ENCODE peak calls at places on chromosomes 4 and X, in four cellular contexts. One of them, this sample, is unnamed.

GRCh38 chrX:22538581-22538980 is 265.9 kb downstream of the CBLL2 start:
- DNase-seq in kidney glomerular epithelial cell: peak; percentile 18
- DNase-seq in stimulated activated CD4-positive, alpha-beta T cell treated with anti-CD3 and anti-CD28 coated beads, Interleukin-1b, Interleukin-23, amount 100 ng/mL, for 4 hours: no peak
- DNase-seq in heart right ventricle: no peak
- DNase-seq in this sample: no peak

GRCh38 chr4:118732591-118733330 is 47.6 kb downstream of the METTL14 start:
- DNase-seq in kidney glomerular epithelial cell: no peak
- DNase-seq in stimulated activated CD4-positive, alpha-beta T cell treated with anti-CD3 and anti-CD28 coated beads, Interleukin-1b, Interleukin-23, amount 100 ng/mL, for 4 hours: no peak
- DNase-seq in heart right ventricle: no peak
- DNase-seq in this sample: no peak

GRCh38 chrX:274904-275475 is 6.2 kb upstream of the PLCXD1 start:
- DNase-seq in kidney glomerular epithelial cell: no peak
- DNase-seq in stimulated activated CD4-positive, alpha-beta T cell treated with anti-CD3 and anti-CD28 coated beads, Interleukin-1b, Interleukin-23, amount 100 ng/mL, for 4 hours: no peak
- DNase-seq in heart right ventricle: peak; percentile 27
- DNase-seq in this sample: no peak

GRCh38 chrX:110180928-110181310 is 137.0 kb downstream of the AMMECR1 start:
- DNase-seq in kidney glomerular epithelial cell: peak; percentile 15
- DNase-seq in stimulated activated CD4-positive, alpha-beta T cell treated with anti-CD3 and anti-CD28 coated beads, Interleukin-1b, Interleukin-23, amount 100 ng/mL, for 4 hours: no peak
- DNase-seq in heart right ventricle: no peak
- DNase-seq in this sample: no peak

GRCh38 chrX:97841544-97842179 is 958.0 kb downstream of the RPA4 start:
- DNase-seq in kidney glomerular epithelial cell: no peak
- DNase-seq in stimulated activated CD4-positive, alpha-beta T cell treated with anti-CD3 and anti-CD28 coated beads, Interleukin-1b, Interleukin-23, amount 100 ng/mL, for 4 hours: no peak
- DNase-seq in heart right ventricle: no peak
- DNase-seq in this sample: no peak

GRCh38 chr4:148116264-148116663 is 325.9 kb downstream of the NR3C2 start:
- DNase-seq in kidney glomerular epithelial cell: no peak
- DNase-seq in stimulated activated CD4-positive, alpha-beta T cell treated with anti-CD3 and anti-CD28 coated beads, Interleukin-1b, Interleukin-23, amount 100 ng/mL, for 4 hours: no peak
- DNase-seq in heart right ventricle: peak; percentile 17
- DNase-seq in this sample: no peak

GRCh38 chr4:67332627-67333026 is 212.7 kb downstream of the CENPC start:
- DNase-seq in kidney glomerular epithelial cell: no peak
- DNase-seq in stimulated activated CD4-positive, alpha-beta T cell treated with anti-CD3 and anti-CD28 coated beads, Interleukin-1b, Interleukin-23, amount 100 ng/mL, for 4 hours: no peak
- DNase-seq in heart right ventricle: no peak
- DNase-seq in this sample: no peak

GRCh38 chr4:73897380-73898136 is 28.4 kb downstream of the CXCL1 start:
- DNase-seq in kidney glomerular epithelial cell: no peak
- DNase-seq in stimulated activated CD4-positive, alpha-beta T cell treated with anti-CD3 and anti-CD28 coated beads, Interleukin-1b, Interleukin-23, amount 100 ng/mL, for 4 hours: no peak
- DNase-seq in heart right ventricle: no peak
- DNase-seq in this sample: no peak

GRCh38 chrX:111761578-111762135 is 80.7 kb downstream of the ALG13 start:
- DNase-seq in kidney glomerular epithelial cell: no peak
- DNase-seq in stimulated activated CD4-positive, alpha-beta T cell treated with anti-CD3 and anti-CD28 coated beads, Interleukin-1b, Interleukin-23, amount 100 ng/mL, for 4 hours: no peak
- DNase-seq in heart right ventricle: no peak
- DNase-seq in this sample: no peak

GRCh38 chrX:111124418-111124817 is 28.4 kb downstream of the PAK3 start:
- DNase-seq in kidney glomerular epithelial cell: no peak
- DNase-seq in stimulated activated CD4-positive, alpha-beta T cell treated with anti-CD3 and anti-CD28 coated beads, Interleukin-1b, Interleukin-23, amount 100 ng/mL, for 4 hours: no peak
- DNase-seq in heart right ventricle: no peak
- DNase-seq in this sample: no peak